ENCODE peak calls at places on chromosomes 3 and 15, in five cellular contexts. E, Y, Q, P and A are unnamed samples.
A peak's percentile ranks its signal among the peaks of the same experiment; 100 is the strongest.

GRCh38 chr3:71350998-71351397 is 232.5 kb downstream of the FOXP1 start:
- DNase-seq in E (no peak), Y (no peak), Q (no peak), P (no peak), A (no peak)

GRCh38 chr3:69161587-69162196 is 39.3 kb upstream of the LMOD3 start:
- DNase-seq in Q (no peak), E (peak; percentile 68), Y (no peak), P (no peak), A (no peak)

GRCh38 chr15:54941417-54941816 is 255.3 kb downstream of the RSL24D1 start:
- DNase-seq in Y (no peak), E (no peak), Q (no peak), P (no peak), A (no peak)

GRCh38 chr15:32659340-32659831 is 17.9 kb downstream of the SCG5 start:
- DNase-seq in Q (no peak), P (no peak), Y (no peak), E (no peak), A (no peak)

GRCh38 chr3:187945374-187945773 is 200.1 kb upstream of the BCL6 start:
- DNase-seq in Y (no peak), P (no peak), E (no peak), Q (no peak), A (no peak)

GRCh38 chr3:187737401-187738088 is 7.7 kb downstream of the BCL6 start:
- DNase-seq in Y (peak; percentile 88), Q (peak; percentile 80), E (peak; percentile 65), P (peak; percentile 92), A (peak; percentile 91)

GRCh38 chr15:75202251-75203016 is 752 bp downstream of the C15orf39 start:
- DNase-seq in P (peak; percentile 91), E (peak; percentile 61), Y (peak; percentile 94), Q (peak; percentile 85), A (peak; percentile 97)

GRCh38 chr3:190996376-190996775 is 133.9 kb upstream of the GMNC start:
- DNase-seq in Q (no peak), E (no peak), Y (no peak), P (no peak), A (no peak)

GRCh38 chr3:41405466-41405865 is 206.2 kb downstream of the CTNNB1 start:
- DNase-seq in P (no peak), Q (no peak), Y (no peak), E (no peak), A (no peak)

GRCh38 chr3:46719735-46720271 is 2.1 kb upstream of the PRSS50 start:
- DNase-seq in E (no peak), P (peak; percentile 32), Y (peak; percentile 62), Q (peak; percentile 3), A (no peak)

GRCh38 chr3:185205865-185206264 is 48.0 kb downstream of the EHHADH start:
- DNase-seq in E (no peak), P (no peak), Q (no peak), Y (no peak), A (no peak)

GRCh38 chr15:79172032-79172481 is 81.5 kb upstream of the RASGRF1 start:
- DNase-seq in Q (no peak), P (no peak), E (peak; percentile 67), Y (peak; percentile 44), A (no peak)

GRCh38 chr3:89246326-89246725 is 138.9 kb downstream of the EPHA3 start:
- DNase-seq in P (no peak), E (peak; percentile 88), Q (no peak), Y (no peak), A (no peak)

GRCh38 chr3:9736831-9737230 is 5.3 kb downstream of the BRPF1 start:
- DNase-seq in P (no peak), Y (no peak), E (no peak), Q (no peak), A (no peak)

GRCh38 chr15:41332788-41333527 is at the start of gene NUSAP1:
- DNase-seq in P (no peak), Y (peak; percentile 12), E (no peak), Q (no peak), A (peak; percentile 88)
- TF ChIP-seq POLR2AphosphoS5 in P (peak; percentile 27), Y (no peak), E (peak; percentile 85), Q (no peak), A (no peak)

DNA sequence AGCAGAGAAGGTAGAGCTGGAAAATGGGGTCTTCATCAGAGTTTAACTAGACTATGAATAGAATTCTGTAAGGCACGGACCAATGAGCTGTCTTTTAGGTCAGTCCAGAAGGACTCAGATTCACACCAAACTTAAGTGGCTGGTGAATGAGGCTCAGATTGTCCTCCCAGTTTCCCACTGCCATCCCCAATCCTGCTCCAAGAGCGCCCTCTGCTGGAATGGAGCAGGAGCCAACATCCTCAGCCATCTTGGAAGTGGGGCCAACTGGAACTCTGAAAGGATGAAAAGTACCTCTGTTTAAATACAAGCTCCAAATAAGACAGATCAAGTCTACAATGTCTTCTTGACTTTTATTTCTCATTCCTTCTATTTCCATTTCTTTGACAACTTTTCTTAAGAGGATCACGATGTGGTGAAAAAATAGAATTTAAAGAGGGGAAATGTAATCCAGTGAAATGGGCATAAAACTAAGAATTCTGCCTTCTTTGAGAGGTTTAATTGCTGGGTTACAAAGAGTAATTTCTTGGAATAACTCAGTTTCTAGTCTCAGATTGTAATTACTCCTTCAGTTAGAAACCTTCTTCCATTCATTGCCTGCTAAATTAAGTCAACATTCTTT is 217.1 kb upstream of the TPRG1 start:
- DNase-seq in E (peak; percentile 90), Q (peak; percentile 86), Y (peak; percentile 89), P (peak; percentile 94), A (peak; percentile 93)
- TF ChIP-seq POLR2AphosphoS5 in E (no peak), Q (peak; percentile 91), Y (peak; percentile 60), P (peak; percentile 63), A (peak; percentile 72)

DNA sequence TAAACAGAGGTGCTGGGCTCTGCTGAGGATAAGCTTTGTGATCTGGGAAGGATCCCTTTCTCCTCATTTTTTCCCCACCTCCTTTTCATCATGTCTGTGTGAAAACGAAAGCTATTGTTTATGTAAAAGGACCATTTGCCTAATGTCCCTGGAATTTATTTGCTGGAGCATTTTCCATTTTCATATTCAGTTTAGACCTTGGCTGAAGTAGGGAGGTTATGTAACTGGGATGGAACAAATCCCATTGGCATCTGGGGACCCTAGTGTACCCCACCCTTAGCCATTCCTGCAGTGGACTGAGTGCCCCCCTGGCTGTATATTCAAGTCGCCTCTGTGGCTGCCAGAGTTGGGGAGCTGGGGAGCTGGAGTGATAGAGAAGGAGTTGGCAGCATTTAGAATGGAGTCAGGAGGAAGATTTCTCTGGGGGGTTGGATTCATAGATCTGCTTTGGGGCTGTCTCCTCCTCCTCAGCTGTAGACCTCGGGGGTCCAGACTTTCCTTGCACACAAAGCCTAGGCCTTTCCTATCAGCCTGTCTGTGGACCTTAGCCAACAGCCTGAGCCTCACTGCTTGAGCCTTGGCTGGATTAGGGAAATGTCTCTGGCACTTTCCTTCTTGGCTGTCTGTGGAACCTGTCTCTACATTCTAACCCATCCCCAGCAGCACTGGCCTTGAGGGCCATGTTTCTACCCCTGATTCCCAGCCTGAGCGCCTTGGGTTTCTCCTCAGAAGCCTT is 270.4 kb upstream of the CTDSPL start:
- DNase-seq in E (no peak), P (peak; percentile 79), Y (no peak), Q (no peak), A (no peak)
- TF ChIP-seq POLR2AphosphoS5 in E (no peak), P (peak; percentile 55), Y (no peak), Q (no peak), A (no peak)

GRCh38 chr3:169787791-169788190 is 14.6 kb downstream of the MYNN start:
- DNase-seq in E (no peak), Y (no peak), Q (no peak), P (no peak), A (no peak)
- TF ChIP-seq POLR2AphosphoS5 in E (no peak), Y (no peak), Q (no peak), P (no peak), A (no peak)

DNA sequence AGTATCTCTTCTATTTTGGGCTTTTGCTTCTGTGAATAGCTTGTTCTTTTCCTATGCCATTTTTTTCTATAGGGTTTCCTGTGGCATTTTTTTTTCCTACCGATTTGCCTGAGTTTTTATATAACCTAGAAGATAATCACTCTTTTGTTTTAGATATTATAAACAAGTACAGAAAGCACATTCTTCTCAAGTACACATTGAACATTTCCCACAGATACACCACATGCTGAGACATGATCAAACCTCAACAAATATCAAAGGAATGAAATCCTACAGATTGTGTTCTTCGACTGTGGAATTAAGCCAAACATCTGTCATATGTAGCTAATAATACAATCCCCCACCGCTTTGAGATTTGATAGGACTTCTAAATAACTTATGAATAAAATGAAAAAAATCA is 9.1 kb upstream of the FEM1B start:
- DNase-seq in Q (no peak), Y (no peak), P (no peak), E (no peak), A (no peak)
- TF ChIP-seq POLR2AphosphoS5 in Q (no peak), Y (no peak), P (no peak), E (no peak), A (no peak)

GRCh38 chr3:149592758-149593240 is 65.0 kb downstream of the WWTR1 start:
- DNase-seq in E (no peak), Y (no peak), Q (no peak), P (no peak), A (no peak)
- TF ChIP-seq POLR2AphosphoS5 in E (no peak), Y (no peak), Q (no peak), P (no peak), A (no peak)

DNA sequence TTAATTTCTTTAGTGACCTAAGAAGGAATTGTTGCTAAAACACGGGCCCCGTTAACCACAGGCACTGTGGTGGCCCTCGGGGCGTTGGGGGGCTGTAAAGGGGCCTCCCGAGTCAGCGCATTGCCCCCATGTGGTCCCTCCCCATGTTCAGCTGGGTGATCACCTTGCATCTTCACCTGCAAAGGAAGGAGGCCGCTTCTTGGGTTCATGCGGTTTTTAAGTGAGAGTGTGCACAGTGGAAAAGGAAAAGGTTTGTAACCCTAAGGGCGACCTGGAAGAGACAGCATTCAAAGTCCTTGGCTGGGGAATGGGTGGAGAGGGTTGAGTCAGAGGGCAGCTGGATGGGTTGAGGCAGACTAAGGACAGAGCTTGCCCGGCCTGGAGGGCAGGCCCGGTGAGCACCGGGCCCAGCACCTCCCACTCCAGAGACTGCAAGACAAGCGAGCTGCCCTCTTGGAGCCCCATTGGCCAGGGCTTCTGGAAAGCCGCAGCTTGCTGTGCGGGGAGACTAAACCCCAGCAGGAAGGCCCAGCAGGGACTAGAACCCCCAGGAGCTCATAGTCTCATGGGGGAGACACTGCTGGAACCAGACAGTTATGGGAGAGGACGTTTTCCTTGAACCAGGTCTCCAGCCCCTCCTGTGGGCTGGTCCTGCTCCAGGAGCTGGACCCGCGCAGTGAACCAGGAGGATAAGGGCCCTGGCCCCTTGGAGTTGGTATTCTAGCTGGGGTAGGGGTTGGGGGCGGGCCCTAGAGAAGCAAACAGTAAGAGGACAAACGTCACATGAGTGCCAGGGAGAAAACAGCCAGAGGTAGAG is 59.2 kb downstream of the RGMA start:
- DNase-seq in P (peak; percentile 68), E (no peak), Q (no peak), Y (peak; percentile 74), A (peak; percentile 81)
- TF ChIP-seq POLR2AphosphoS5 in P (no peak), E (no peak), Q (no peak), Y (no peak), A (no peak)

GRCh38 chr15:65087873-65088642 is 11.5 kb downstream of the KBTBD13 start:
- DNase-seq in E (no peak), Y (no peak), P (peak; percentile 97), Q (no peak), A (no peak)
- TF ChIP-seq POLR2AphosphoS5 in E (no peak), Y (no peak), P (peak; percentile 67), Q (peak; percentile 4), A (peak; percentile 10)

GRCh38 chr3:172310361-172310760 is 137.9 kb downstream of the GHSR start:
- DNase-seq in Y (no peak), Q (no peak), P (no peak), E (no peak), A (no peak)
- TF ChIP-seq POLR2AphosphoS5 in Y (no peak), Q (no peak), P (no peak), E (no peak), A (no peak)